ENCODE peak calls at places on chromosome 1, in six cellular contexts. One of them, this sample, is unnamed.

GRCh38 chr1:43612406-43612805 is 37.5 kb upstream of the KDM4A start:
- DNase-seq in sigmoid colon: no peak
- DNase-seq in stomach: no peak
- DNase-seq in transverse colon: no peak
- DNase-seq in tibial nerve: no peak
- DNase-seq in K562: no peak
- DNase-seq in this sample: no peak

GRCh38 chr1:168408531-168409242 is 128.0 kb downstream of the TBX19 start:
- DNase-seq in sigmoid colon: no peak
- DNase-seq in stomach: no peak
- DNase-seq in transverse colon: no peak
- DNase-seq in tibial nerve: peak
- DNase-seq in K562: peak
- DNase-seq in this sample: no peak

GRCh38 chr1:224188286-224188685 is 5.2 kb downstream of the DEGS1 start:
- DNase-seq in sigmoid colon: no peak
- DNase-seq in stomach: no peak
- DNase-seq in transverse colon: no peak
- DNase-seq in tibial nerve: no peak
- DNase-seq in K562: no peak
- DNase-seq in this sample: no peak

GRCh38 chr1:3711381-3711779 is 40.9 kb upstream of the CCDC27 start:
- DNase-seq in sigmoid colon: no peak
- DNase-seq in stomach: no peak
- DNase-seq in transverse colon: no peak
- DNase-seq in tibial nerve: no peak
- DNase-seq in K562: no peak
- DNase-seq in this sample: no peak

GRCh38 chr1:179077396-179077795 is 4.5 kb upstream of the TOR3A start:
- DNase-seq in sigmoid colon: no peak
- DNase-seq in stomach: no peak
- DNase-seq in transverse colon: no peak
- DNase-seq in tibial nerve: no peak
- DNase-seq in K562: peak
- DNase-seq in this sample: no peak

GRCh38 chr1:100700586-100700985 is 19.0 kb upstream of the VCAM1 start:
- DNase-seq in sigmoid colon: no peak
- DNase-seq in stomach: no peak
- DNase-seq in transverse colon: no peak
- DNase-seq in tibial nerve: no peak
- DNase-seq in K562: no peak
- DNase-seq in this sample: no peak

GRCh38 chr1:156419863-156420208 is 50.8 kb downstream of the RHBG start:
- DNase-seq in sigmoid colon: no peak
- DNase-seq in stomach: no peak
- DNase-seq in transverse colon: no peak
- DNase-seq in tibial nerve: no peak
- DNase-seq in K562: peak
- DNase-seq in this sample: no peak

GRCh38 chr1:6423321-6423999 is 1.1 kb upstream of the ESPN start:
- DNase-seq in sigmoid colon: no peak
- DNase-seq in stomach: peak
- DNase-seq in transverse colon: peak
- DNase-seq in tibial nerve: no peak
- DNase-seq in K562: peak
- DNase-seq in this sample: peak

GRCh38 chr1:25381041-25381440 is 39.6 kb downstream of the RHCE start:
- DNase-seq in sigmoid colon: no peak
- DNase-seq in stomach: no peak
- DNase-seq in transverse colon: no peak
- DNase-seq in tibial nerve: no peak
- DNase-seq in K562: no peak
- DNase-seq in this sample: no peak

GRCh38 chr1:16178596-16179497 is 23.0 kb upstream of the EPHA2 start:
- DNase-seq in sigmoid colon: no peak
- DNase-seq in stomach: peak
- DNase-seq in transverse colon: no peak
- DNase-seq in tibial nerve: no peak
- DNase-seq in K562: no peak
- DNase-seq in this sample: no peak

GRCh38 chr1:28087614-28088167 is 719 bp downstream of the EYA3 start:
- DNase-seq in sigmoid colon: no peak
- DNase-seq in stomach: no peak
- DNase-seq in transverse colon: no peak
- DNase-seq in tibial nerve: no peak
- DNase-seq in K562: no peak
- DNase-seq in this sample: no peak

GRCh38 chr1:100539836-100540536 is 2.0 kb downstream of the GPR88 start:
- DNase-seq in sigmoid colon: no peak
- DNase-seq in stomach: no peak
- DNase-seq in transverse colon: no peak
- DNase-seq in tibial nerve: no peak
- DNase-seq in K562: no peak
- DNase-seq in this sample: no peak

GRCh38 chr1:179586107-179586823 is 5.4 kb upstream of the TDRD5 start:
- DNase-seq in sigmoid colon: peak
- DNase-seq in stomach: peak
- DNase-seq in transverse colon: peak
- DNase-seq in tibial nerve: peak
- DNase-seq in K562: peak
- DNase-seq in this sample: peak

GRCh38 chr1:246428542-246429308 is 78.4 kb downstream of the SMYD3 start:
- DNase-seq in sigmoid colon: no peak
- DNase-seq in stomach: no peak
- DNase-seq in transverse colon: no peak
- DNase-seq in tibial nerve: no peak
- DNase-seq in K562: no peak
- DNase-seq in this sample: no peak

GRCh38 chr1:212514056-212514614 is 81.4 kb downstream of the NENF start:
- DNase-seq in sigmoid colon: peak
- DNase-seq in stomach: no peak
- DNase-seq in transverse colon: peak
- DNase-seq in tibial nerve: peak
- DNase-seq in K562: peak
- DNase-seq in this sample: no peak

DNA sequence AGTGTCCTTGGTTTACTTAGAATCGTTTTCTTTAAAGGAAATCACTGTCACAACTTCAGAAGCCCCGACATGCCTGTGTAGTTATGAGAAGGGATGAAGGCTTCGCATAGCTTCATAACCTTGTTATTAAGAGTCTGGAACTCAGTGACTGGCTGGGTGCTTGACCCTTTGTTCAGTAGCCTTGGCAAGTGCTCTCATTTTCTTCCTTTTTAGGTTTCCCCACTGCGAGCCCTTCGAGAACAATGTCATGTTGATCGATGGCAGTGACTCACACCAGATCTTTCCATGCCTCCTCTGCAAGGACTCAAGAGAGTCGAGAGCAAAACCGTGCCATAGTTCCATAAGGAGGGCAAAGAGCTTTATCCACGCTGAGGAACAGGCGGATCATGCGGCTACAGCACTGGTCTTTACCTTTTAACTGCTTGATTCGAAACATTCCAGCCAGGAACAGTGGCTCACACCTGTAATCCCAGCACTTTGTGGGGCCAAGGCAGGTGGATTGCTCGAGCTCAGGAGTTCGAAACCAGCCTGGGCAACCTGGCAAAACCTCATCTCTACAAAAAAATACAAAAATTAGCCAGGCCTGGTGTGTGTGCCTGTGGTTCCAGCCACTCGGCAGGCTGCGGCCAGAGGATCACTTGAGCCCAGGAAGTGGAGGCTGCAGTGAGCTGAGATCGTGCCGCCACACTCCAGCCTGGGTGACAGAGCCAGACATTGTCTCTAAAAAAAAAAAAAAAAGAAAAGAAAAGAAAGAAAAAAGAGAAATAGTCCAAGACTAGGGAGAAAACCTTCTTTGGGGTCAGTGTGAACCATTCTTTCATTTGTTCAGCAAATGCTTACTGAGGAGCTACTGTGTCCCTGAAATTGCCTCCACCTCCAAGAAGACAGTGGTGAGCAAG is 95.4 kb upstream of the ERRFI1 start:
- DNase-seq in sigmoid colon: peak
- DNase-seq in stomach: peak
- DNase-seq in transverse colon: peak
- DNase-seq in tibial nerve: peak
- DNase-seq in K562: peak
- DNase-seq in this sample: no peak
- TF ChIP-seq EP300 in sigmoid colon: peak
- TF ChIP-seq EP300 in stomach: peak
- TF ChIP-seq EP300 in transverse colon: peak
- TF ChIP-seq EP300 in tibial nerve: peak
- TF ChIP-seq EP300 in K562: no peak
- TF ChIP-seq EP300 in this sample: peak

GRCh38 chr1:67371681-67372080 is 58.5 kb downstream of the SERBP1 start:
- DNase-seq in sigmoid colon: no peak
- DNase-seq in stomach: no peak
- DNase-seq in transverse colon: no peak
- DNase-seq in tibial nerve: no peak
- DNase-seq in K562: no peak
- DNase-seq in this sample: no peak
- H3K4me3 ChIP-seq in sigmoid colon: no peak
- H3K4me3 ChIP-seq in stomach: no peak
- H3K4me3 ChIP-seq in transverse colon: no peak
- H3K4me3 ChIP-seq in tibial nerve: no peak
- H3K4me3 ChIP-seq in K562: no peak
- H3K4me3 ChIP-seq in this sample: no peak

DNA sequence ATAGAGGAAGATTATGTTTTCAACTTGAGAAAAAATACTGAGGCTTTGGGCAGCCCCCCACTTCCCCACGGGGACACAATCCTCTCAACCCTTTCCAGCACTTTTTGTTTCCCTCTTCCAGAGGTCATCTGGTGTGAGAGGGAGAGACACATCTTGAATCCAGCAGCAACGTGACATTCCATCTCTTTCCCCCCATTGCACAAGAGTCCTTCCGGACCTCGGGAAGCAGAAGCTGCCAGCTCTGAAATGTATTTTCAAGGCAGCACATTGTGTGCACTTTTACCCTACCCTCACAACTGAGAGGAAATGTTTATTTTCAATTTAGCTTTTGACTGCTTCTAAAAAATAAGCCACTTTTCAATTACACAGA is 43.0 kb upstream of the FMO2 start:
- DNase-seq in sigmoid colon: peak
- DNase-seq in stomach: no peak
- DNase-seq in transverse colon: peak
- DNase-seq in tibial nerve: peak
- DNase-seq in K562: no peak
- DNase-seq in this sample: peak
- TF ChIP-seq EP300 in sigmoid colon: no peak
- TF ChIP-seq EP300 in stomach: peak
- TF ChIP-seq EP300 in transverse colon: peak
- TF ChIP-seq EP300 in tibial nerve: peak
- TF ChIP-seq EP300 in K562: no peak
- TF ChIP-seq EP300 in this sample: no peak

DNA sequence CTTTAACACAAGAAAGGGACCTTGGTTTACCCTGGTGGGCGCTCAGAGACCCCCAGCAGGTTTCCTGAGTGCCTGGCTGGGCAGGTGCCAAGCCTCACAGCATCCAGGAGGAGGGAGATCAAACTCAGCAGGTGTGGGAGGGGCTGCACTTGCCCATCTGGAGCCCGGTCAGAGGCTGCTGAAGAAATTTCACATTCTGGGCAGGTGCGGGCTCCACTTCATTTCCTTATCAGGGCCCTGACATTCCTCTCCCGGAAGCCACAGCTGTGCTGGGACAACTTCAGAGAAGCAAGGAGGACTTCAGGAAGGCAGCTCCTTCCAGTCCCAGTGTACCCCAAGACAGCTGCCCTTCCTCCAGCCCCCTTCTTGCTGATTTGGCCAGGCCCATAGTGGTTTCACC is 82.9 kb downstream of the ITPKB start:
- DNase-seq in sigmoid colon: no peak
- DNase-seq in stomach: peak
- DNase-seq in transverse colon: no peak
- DNase-seq in tibial nerve: no peak
- DNase-seq in K562: no peak
- DNase-seq in this sample: no peak
- H3K4me3 ChIP-seq in sigmoid colon: no peak
- H3K4me3 ChIP-seq in stomach: no peak
- H3K4me3 ChIP-seq in transverse colon: no peak
- H3K4me3 ChIP-seq in tibial nerve: no peak
- H3K4me3 ChIP-seq in K562: no peak
- H3K4me3 ChIP-seq in this sample: no peak

GRCh38 chr1:231828182-231828920 is 201.8 kb downstream of the DISC1 start:
- DNase-seq in sigmoid colon: no peak
- DNase-seq in stomach: no peak
- DNase-seq in transverse colon: no peak
- DNase-seq in tibial nerve: no peak
- DNase-seq in K562: no peak
- DNase-seq in this sample: no peak
- TF ChIP-seq EP300 in sigmoid colon: no peak
- TF ChIP-seq EP300 in stomach: no peak
- TF ChIP-seq EP300 in transverse colon: no peak
- TF ChIP-seq EP300 in tibial nerve: no peak
- TF ChIP-seq EP300 in K562: no peak
- TF ChIP-seq EP300 in this sample: no peak

GRCh38 chr1:119268879-119269278 is 99.7 kb upstream of the HAO2 start:
- DNase-seq in sigmoid colon: no peak
- DNase-seq in stomach: no peak
- DNase-seq in transverse colon: no peak
- DNase-seq in tibial nerve: no peak
- DNase-seq in K562: no peak
- DNase-seq in this sample: no peak
- H3K4me3 ChIP-seq in sigmoid colon: no peak
- H3K4me3 ChIP-seq in stomach: no peak
- H3K4me3 ChIP-seq in transverse colon: no peak
- H3K4me3 ChIP-seq in tibial nerve: no peak
- H3K4me3 ChIP-seq in K562: no peak
- H3K4me3 ChIP-seq in this sample: no peak

DNA sequence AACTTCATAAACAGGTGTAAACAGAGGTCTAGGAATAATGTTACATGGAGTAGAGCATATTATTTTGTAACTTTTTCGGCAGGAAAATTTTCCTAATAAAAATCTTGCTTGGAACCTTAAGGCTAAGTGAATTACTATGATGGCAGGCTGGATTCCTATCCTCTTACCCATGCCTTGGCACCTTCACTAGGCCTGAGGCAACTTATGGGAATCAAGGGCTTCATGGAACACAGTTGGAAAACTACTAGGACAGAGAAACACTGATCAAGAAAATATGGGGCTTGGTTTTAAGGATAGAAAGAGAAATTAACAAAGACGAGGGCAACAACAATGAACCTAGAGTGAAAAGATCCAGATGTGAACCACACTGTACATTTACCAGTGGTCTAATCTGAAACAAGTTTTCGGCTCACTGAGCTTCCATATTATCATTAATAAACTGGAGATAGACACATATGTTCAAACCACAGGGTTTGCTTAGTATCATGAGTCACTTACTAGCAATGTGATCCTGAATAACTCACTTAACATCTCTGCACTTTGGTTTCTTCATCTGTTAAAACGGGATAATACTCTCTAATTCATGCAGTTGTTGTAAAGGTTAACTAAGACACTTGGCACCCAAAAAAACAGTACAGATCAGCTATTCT is 68.5 kb downstream of the GPATCH2 start:
- DNase-seq in sigmoid colon: no peak
- DNase-seq in stomach: no peak
- DNase-seq in transverse colon: no peak
- DNase-seq in tibial nerve: no peak
- DNase-seq in K562: no peak
- DNase-seq in this sample: no peak
- TF ChIP-seq EP300 in sigmoid colon: no peak
- TF ChIP-seq EP300 in stomach: no peak
- TF ChIP-seq EP300 in transverse colon: no peak
- TF ChIP-seq EP300 in tibial nerve: no peak
- TF ChIP-seq EP300 in K562: no peak
- TF ChIP-seq EP300 in this sample: no peak